ENCODE peak calls at places on chromosomes 2 and 18, in six cellular contexts. A, M, W, O, S and Y are unnamed samples.

GRCh38 chr18:57705011-57705410 is 83.4 kb upstream of the NARS1 start:
- DNase-seq in S (no peak), A (no peak), M (no peak), O (no peak), W (no peak), Y (no peak)

GRCh38 chr2:139790807-139791206 is 1010.6 kb upstream of the NXPH2 start:
- DNase-seq in O (no peak), W (no peak), A (no peak), M (no peak), S (peak), Y (no peak)

GRCh38 chr2:74405994-74406583 is 15.3 kb downstream of the C2orf81 start:
- DNase-seq in W (no peak), O (no peak), A (no peak), S (peak), M (no peak), Y (no peak)

GRCh38 chr2:41879367-41879871 is 168.4 kb upstream of the PKDCC start:
- DNase-seq in A (no peak), O (no peak), S (no peak), M (no peak), W (no peak), Y (no peak)

GRCh38 chr18:50902797-50903196 is 23.9 kb downstream of the ME2 start:
- DNase-seq in S (no peak), A (no peak), W (no peak), M (no peak), O (no peak), Y (no peak)

GRCh38 chr18:3652380-3653262 is 202.6 kb downstream of the TGIF1 start:
- DNase-seq in A (no peak), M (peak), O (peak), S (no peak), W (no peak), Y (peak)

GRCh38 chr2:27159271-27159670 is 10.5 kb downstream of the TCF23 start:
- DNase-seq in M (no peak), O (no peak), W (no peak), S (no peak), A (no peak), Y (no peak)

GRCh38 chr2:239579524-239580198 is 178.8 kb upstream of the HDAC4 start:
- DNase-seq in W (no peak), S (no peak), A (no peak), M (no peak), O (no peak), Y (no peak)

GRCh38 chr18:74579704-74580103 is 18.0 kb upstream of the ZNF407 start:
- DNase-seq in M (no peak), S (no peak), O (no peak), W (no peak), A (no peak), Y (no peak)

GRCh38 chr18:57837917-57838548 is 34.9 kb upstream of the ATP8B1 start:
- DNase-seq in O (peak), A (no peak), M (no peak), S (peak), W (no peak), Y (peak)

GRCh38 chr18:36035253-36035652 is 32.1 kb downstream of the RPRD1A start:
- DNase-seq in W (no peak), O (no peak), S (no peak), M (no peak), A (no peak), Y (no peak)

GRCh38 chr2:35973132-35973736 is 382.3 kb upstream of the CRIM1 start:
- DNase-seq in W (no peak), O (peak), M (peak), S (peak), A (peak), Y (no peak)

GRCh38 chr2:212528106-212528856 is 10.3 kb downstream of the ERBB4 start:
- DNase-seq in S (no peak), M (no peak), O (no peak), W (no peak), A (no peak), Y (no peak)

GRCh38 chr2:8058652-8059051 is 623.2 kb upstream of the ID2 start:
- DNase-seq in M (no peak), S (no peak), O (no peak), A (no peak), W (no peak), Y (no peak)

GRCh38 chr18:54607213-54607934 is 16.3 kb downstream of the DYNAP start:
- DNase-seq in M (no peak), W (no peak), S (no peak), A (no peak), O (no peak), Y (no peak)

GRCh38 chr2:53445376-53446072 is 322.1 kb upstream of the CHAC2 start:
- DNase-seq in O (peak), A (no peak), M (no peak), S (no peak), W (no peak), Y (no peak)

GRCh38 chr2:190328748-190329147 is 9.1 kb upstream of the HIBCH start:
- DNase-seq in O (no peak), W (no peak), M (no peak), A (no peak), S (no peak), Y (no peak)

GRCh38 chr2:109712746-109713145 is 81.4 kb upstream of the RGPD5 start:
- DNase-seq in M (no peak), W (no peak), S (no peak), O (no peak), A (no peak), Y (no peak)

GRCh38 chr18:47283476-47283875 is 32.0 kb upstream of the SKOR2 start:
- DNase-seq in O (no peak), W (no peak), M (no peak), A (no peak), S (no peak), Y (no peak)

GRCh38 chr2:8543412-8544167 is 138.3 kb upstream of the ID2 start:
- DNase-seq in A (peak), O (peak), W (peak), M (peak), S (peak), Y (peak)

GRCh38 chr18:78699516-78699915 is 280.1 kb upstream of the SALL3 start:
- DNase-seq in A (no peak), O (no peak), M (no peak), W (no peak), S (no peak), Y (no peak)

GRCh38 chr2:99278793-99279291 is 22.2 kb downstream of the LYG1 start:
- DNase-seq in A (no peak), M (peak), W (no peak), O (no peak), S (no peak), Y (no peak)

GRCh38 chr18:57768557-57769326 is 34.4 kb downstream of the ATP8B1 start:
- DNase-seq in O (no peak), S (no peak), M (peak), A (no peak), W (no peak), Y (no peak)

GRCh38 chr2:55431982-55432627 is 12.4 kb upstream of the CCDC88A start:
- DNase-seq in S (peak), W (no peak), A (peak), M (no peak), O (no peak), Y (no peak)

GRCh38 chr2:102226171-102226570 is 39.3 kb downstream of the IL1RL2 start:
- DNase-seq in A (no peak), W (no peak), O (no peak), S (no peak), M (no peak), Y (no peak)

GRCh38 chr2:74457549-74458131 is 598 bp upstream of the WBP1 start:
- DNase-seq in S (peak), M (no peak), O (peak), A (peak), W (no peak), Y (peak)

GRCh38 chr2:205681836-205682238 is 464 bp upstream of the NRP2 start:
- DNase-seq in O (peak), S (peak), M (no peak), W (no peak), A (no peak), Y (peak)

GRCh38 chr2:50004667-50005066 is 850.4 kb upstream of the FSHR start:
- DNase-seq in M (no peak), A (no peak), W (no peak), S (no peak), O (no peak), Y (no peak)

GRCh38 chr2:55875434-55876135 is 48.0 kb downstream of the EFEMP1 start:
- DNase-seq in A (no peak), S (no peak), O (no peak), M (no peak), W (no peak), Y (no peak)

GRCh38 chr2:5921081-5921642 is 229.0 kb downstream of the SOX11 start:
- DNase-seq in S (no peak), A (no peak), W (no peak), O (no peak), M (no peak), Y (no peak)

GRCh38 chr2:23485841-23486395 is 100.9 kb downstream of the KLHL29 start:
- DNase-seq in A (no peak), S (no peak), W (no peak), O (no peak), M (no peak), Y (no peak)

GRCh38 chr2:74142340-74142739 is 5.4 kb downstream of the BOLA3 start:
- DNase-seq in S (no peak), A (no peak), M (no peak), O (no peak), W (no peak), Y (no peak)

GRCh38 chr2:46010925-46011490 is 286.2 kb upstream of the EPAS1 start:
- DNase-seq in W (no peak), A (peak), M (no peak), S (peak), O (no peak), Y (no peak)